ENCODE peak calls at places on chromosomes 3 and 15, in six cellular contexts. One of them, this sample, is unnamed.

GRCh38 chr3:189294649-189295048 is 122.9 kb downstream of the TPRG1 start:
- DNase-seq in GM12878: no peak
- DNase-seq in H1: no peak
- DNase-seq in HCT116: no peak
- DNase-seq in NT2/D1: no peak
- DNase-seq in HepG2: no peak
- DNase-seq in this sample: no peak

GRCh38 chr3:193124861-193125260 is 116.2 kb upstream of the PLAAT1 start:
- DNase-seq in GM12878: no peak
- DNase-seq in H1: no peak
- DNase-seq in HCT116: no peak
- DNase-seq in NT2/D1: no peak
- DNase-seq in HepG2: no peak
- DNase-seq in this sample: no peak

GRCh38 chr3:103082501-103082900 is 647.7 kb downstream of the ZPLD1 start:
- DNase-seq in GM12878: no peak
- DNase-seq in H1: no peak
- DNase-seq in HCT116: no peak
- DNase-seq in NT2/D1: no peak
- DNase-seq in HepG2: no peak
- DNase-seq in this sample: no peak

GRCh38 chr3:58084788-58085543 is 76.7 kb downstream of the FLNB start:
- DNase-seq in GM12878: peak
- DNase-seq in H1: no peak
- DNase-seq in HCT116: no peak
- DNase-seq in NT2/D1: no peak
- DNase-seq in HepG2: peak
- DNase-seq in this sample: peak

GRCh38 chr15:57153140-57153539 is 223.2 kb upstream of the CGNL1 start:
- DNase-seq in GM12878: no peak
- DNase-seq in H1: no peak
- DNase-seq in HCT116: no peak
- DNase-seq in NT2/D1: no peak
- DNase-seq in HepG2: no peak
- DNase-seq in this sample: no peak

GRCh38 chr3:15292765-15293522 is 39.4 kb downstream of the SH3BP5 start:
- DNase-seq in GM12878: no peak
- DNase-seq in H1: no peak
- DNase-seq in HCT116: no peak
- DNase-seq in NT2/D1: no peak
- DNase-seq in HepG2: no peak
- DNase-seq in this sample: no peak

GRCh38 chr3:193573403-193573802 is 18.7 kb upstream of the ATP13A4 start:
- DNase-seq in GM12878: no peak
- DNase-seq in H1: no peak
- DNase-seq in HCT116: no peak
- DNase-seq in NT2/D1: no peak
- DNase-seq in HepG2: no peak
- DNase-seq in this sample: no peak

GRCh38 chr15:49171790-49172189 is 1.7 kb downstream of the GALK2 start:
- DNase-seq in GM12878: no peak
- DNase-seq in H1: no peak
- DNase-seq in HCT116: no peak
- DNase-seq in NT2/D1: no peak
- DNase-seq in HepG2: no peak
- DNase-seq in this sample: no peak

GRCh38 chr3:59783468-59783988 is 733.7 kb upstream of the CFAP20DC start:
- DNase-seq in GM12878: no peak
- DNase-seq in H1: no peak
- DNase-seq in HCT116: no peak
- DNase-seq in NT2/D1: no peak
- DNase-seq in HepG2: no peak
- DNase-seq in this sample: no peak

GRCh38 chr3:45054196-45054857 is 28.2 kb downstream of the CLEC3B start:
- DNase-seq in GM12878: no peak
- DNase-seq in H1: no peak
- DNase-seq in HCT116: no peak
- DNase-seq in NT2/D1: no peak
- DNase-seq in HepG2: no peak
- DNase-seq in this sample: no peak

GRCh38 chr15:58521293-58521991 is 89.7 kb downstream of the LIPC start:
- DNase-seq in GM12878: no peak
- DNase-seq in H1: no peak
- DNase-seq in HCT116: peak
- DNase-seq in NT2/D1: peak
- DNase-seq in HepG2: peak
- DNase-seq in this sample: peak

GRCh38 chr15:69939513-69940440 is 157.9 kb downstream of the TLE3 start:
- DNase-seq in GM12878: no peak
- DNase-seq in H1: peak
- DNase-seq in HCT116: no peak
- DNase-seq in NT2/D1: peak
- DNase-seq in HepG2: no peak
- DNase-seq in this sample: no peak

GRCh38 chr15:66103293-66103590 is 150.3 kb downstream of the MEGF11 start:
- DNase-seq in GM12878: no peak
- DNase-seq in H1: no peak
- DNase-seq in HCT116: no peak
- DNase-seq in NT2/D1: no peak
- DNase-seq in HepG2: no peak
- DNase-seq in this sample: no peak

GRCh38 chr15:88701561-88702095 is 62.8 kb downstream of the ISG20 start:
- DNase-seq in GM12878: no peak
- DNase-seq in H1: peak
- DNase-seq in HCT116: peak
- DNase-seq in NT2/D1: no peak
- DNase-seq in HepG2: peak
- DNase-seq in this sample: peak

DNA sequence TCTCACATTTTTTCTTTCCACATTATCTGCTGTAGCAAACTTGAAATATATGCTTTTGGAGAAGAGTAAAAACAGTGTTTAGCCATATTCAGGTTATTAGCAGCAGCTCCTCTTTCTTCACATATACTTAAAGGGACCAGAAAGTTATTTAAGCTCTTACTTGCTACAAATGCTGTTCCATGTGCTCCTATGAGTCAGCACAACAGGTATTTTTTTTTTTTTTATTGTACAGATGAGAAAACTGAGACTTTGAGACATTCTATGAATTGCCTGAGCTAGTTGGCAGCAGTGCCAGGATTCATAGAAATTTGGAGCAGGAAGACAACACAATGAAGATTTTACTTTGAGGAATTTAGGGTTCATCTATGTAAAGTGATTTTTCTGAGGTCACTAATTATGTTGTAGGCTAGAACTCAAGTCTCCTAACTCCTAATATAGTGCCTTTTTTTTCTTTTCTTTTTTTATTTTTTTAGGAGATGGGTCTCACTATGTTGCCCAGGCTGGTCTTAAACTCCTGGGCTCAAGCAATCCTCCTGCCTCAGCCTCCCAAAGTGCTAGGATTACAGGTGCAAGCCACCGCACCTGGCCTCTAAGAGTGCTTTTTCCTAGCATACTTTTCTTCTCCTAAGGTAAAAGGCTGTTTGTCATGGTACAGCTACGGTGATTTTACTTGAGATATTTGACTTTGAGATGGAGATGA is 23.6 kb downstream of the SETD5 start:
- DNase-seq in GM12878: no peak
- DNase-seq in H1: no peak
- DNase-seq in HCT116: no peak
- DNase-seq in NT2/D1: no peak
- DNase-seq in HepG2: no peak
- DNase-seq in this sample: no peak
- TF ChIP-seq ZNF274 in GM12878: no peak
- TF ChIP-seq ZNF274 in H1: no peak
- TF ChIP-seq ZNF274 in HCT116: no peak
- TF ChIP-seq ZNF274 in NT2/D1: no peak
- TF ChIP-seq ZNF274 in HepG2: no peak
- TF ChIP-seq ZNF274 in this sample: no peak

GRCh38 chr15:95169701-95170459 is 938.5 kb downstream of the MCTP2 start:
- DNase-seq in GM12878: no peak
- DNase-seq in H1: no peak
- DNase-seq in HCT116: no peak
- DNase-seq in NT2/D1: no peak
- DNase-seq in HepG2: no peak
- DNase-seq in this sample: no peak
- TF ChIP-seq ZNF274 in GM12878: no peak
- TF ChIP-seq ZNF274 in H1: no peak
- TF ChIP-seq ZNF274 in HCT116: no peak
- TF ChIP-seq ZNF274 in NT2/D1: no peak
- TF ChIP-seq ZNF274 in HepG2: no peak
- TF ChIP-seq ZNF274 in this sample: no peak

GRCh38 chr15:32784571-32784970 is 66.8 kb downstream of the GREM1 start:
- DNase-seq in GM12878: no peak
- DNase-seq in H1: no peak
- DNase-seq in HCT116: no peak
- DNase-seq in NT2/D1: no peak
- DNase-seq in HepG2: no peak
- DNase-seq in this sample: no peak
- TF ChIP-seq ZNF274 in GM12878: no peak
- TF ChIP-seq ZNF274 in H1: no peak
- TF ChIP-seq ZNF274 in HCT116: no peak
- TF ChIP-seq ZNF274 in NT2/D1: no peak
- TF ChIP-seq ZNF274 in HepG2: no peak
- TF ChIP-seq ZNF274 in this sample: no peak

DNA sequence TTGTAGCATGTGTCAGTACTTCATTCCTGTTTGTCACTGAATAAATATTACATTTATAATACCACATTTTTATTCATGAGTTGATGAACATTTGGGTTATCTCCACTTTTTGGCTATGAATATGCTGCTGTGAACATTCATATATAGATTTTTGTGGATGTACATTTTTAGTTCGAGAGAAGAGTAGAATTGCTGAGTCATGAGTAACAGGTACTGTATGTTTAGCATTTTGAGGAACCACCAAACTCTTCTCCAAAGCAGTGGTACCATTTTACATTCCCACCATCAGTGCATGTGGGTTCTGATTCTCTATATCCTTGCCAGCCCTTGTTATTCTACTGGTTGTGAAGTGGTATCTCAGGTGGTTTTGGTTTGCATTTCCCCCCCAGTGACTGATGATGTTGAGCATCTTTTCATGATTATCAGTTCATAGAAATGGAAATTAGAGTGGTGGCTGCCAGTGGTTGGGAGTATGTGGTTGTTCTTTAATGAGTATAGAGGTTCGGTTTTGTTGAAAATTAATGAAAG is 59.6 kb downstream of the CCDC66 start:
- DNase-seq in GM12878: no peak
- DNase-seq in H1: no peak
- DNase-seq in HCT116: no peak
- DNase-seq in NT2/D1: no peak
- DNase-seq in HepG2: no peak
- DNase-seq in this sample: no peak
- TF ChIP-seq ZNF274 in GM12878: no peak
- TF ChIP-seq ZNF274 in H1: no peak
- TF ChIP-seq ZNF274 in HCT116: no peak
- TF ChIP-seq ZNF274 in NT2/D1: no peak
- TF ChIP-seq ZNF274 in HepG2: no peak
- TF ChIP-seq ZNF274 in this sample: no peak